ENCODE peak calls at places on chromosome 1, in four cellular contexts. Q is HCT116; G is PC-3; D is CD4-positive, alpha-beta memory T cell. S is an unnamed sample.
A peak's percentile ranks its signal among the peaks of the same experiment; 100 is the strongest.

GRCh38 chr1:4756184-4756504 is 101.7 kb downstream of the AJAP1 start:
- DNase-seq in Q (no peak), G (no peak), D (no peak), S (no peak)

GRCh38 chr1:101945884-101946283 is 50.8 kb downstream of the OLFM3 start:
- DNase-seq in Q (no peak), G (no peak), D (no peak), S (no peak)

GRCh38 chr1:222785553-222785952 is 29.3 kb upstream of the DISP1 start:
- DNase-seq in Q (no peak), G (no peak), D (no peak), S (no peak)

GRCh38 chr1:20216574-20216973 is 30.3 kb upstream of the PLA2G2C start:
- DNase-seq in Q (peak; percentile 18), G (peak; percentile 71), D (no peak), S (no peak)

GRCh38 chr1:5763971-5764370 is 228.3 kb downstream of the NPHP4 start:
- DNase-seq in Q (no peak), G (no peak), D (no peak), S (no peak)

GRCh38 chr1:41482906-41483895 is 1.3 kb downstream of the EDN2 start:
- DNase-seq in Q (no peak), G (peak; percentile 30), D (no peak), S (no peak)

GRCh38 chr1:19341201-19342076 is 29.3 kb downstream of the SLC66A1 start:
- DNase-seq in Q (peak; percentile 62), G (peak; percentile 83), D (peak; percentile 66), S (peak; percentile 47)

GRCh38 chr1:30915491-30916230 is 7.1 kb upstream of the SDC3 start:
- DNase-seq in Q (no peak), G (no peak), D (no peak), S (no peak)

GRCh38 chr1:109768700-109769325 is 5.1 kb upstream of the EPS8L3 start:
- DNase-seq in Q (no peak), G (no peak), D (no peak), S (no peak)

GRCh38 chr1:3162483-3162882 is 93.5 kb downstream of the PRDM16 start:
- DNase-seq in Q (no peak), G (no peak), D (no peak), S (no peak)

GRCh38 chr1:36372617-36373016 is 13.1 kb downstream of the STK40 start:
- DNase-seq in Q (no peak), G (no peak), D (no peak), S (no peak)

GRCh38 chr1:232036161-232036942 is 409.8 kb downstream of the DISC1 start:
- DNase-seq in Q (no peak), G (no peak), D (no peak), S (no peak)

GRCh38 chr1:211135342-211135950 is 1.5 kb upstream of the KCNH1 start:
- DNase-seq in Q (peak; percentile 45), G (peak; percentile 83), D (peak; percentile 17), S (no peak)

GRCh38 chr1:10781137-10781536 is 15.3 kb downstream of the CASZ1 start:
- DNase-seq in Q (no peak), G (no peak), D (no peak), S (no peak)

GRCh38 chr1:162159515-162159914 is 90.0 kb downstream of the NOS1AP start:
- DNase-seq in Q (no peak), G (peak; percentile 83), D (no peak), S (peak; percentile 12)

GRCh38 chr1:115717541-115717940 is 51.0 kb downstream of the CASQ2 start:
- DNase-seq in Q (peak; percentile 32), G (peak; percentile 53), D (no peak), S (no peak)

GRCh38 chr1:185069202-185069601 is 23.8 kb downstream of the RNF2 start:
- DNase-seq in Q (no peak), G (no peak), D (no peak), S (no peak)

GRCh38 chr1:201022178-201022823 is 1.2 kb downstream of the KIF21B start:
- DNase-seq in Q (no peak), G (no peak), D (no peak), S (no peak)

GRCh38 chr1:77557053-77557452 is 125.4 kb downstream of the ZZZ3 start:
- DNase-seq in Q (no peak), G (no peak), D (no peak), S (no peak)

GRCh38 chr1:58618303-58618702 is 41.3 kb upstream of the TACSTD2 start:
- DNase-seq in Q (no peak), G (peak; percentile 91), D (no peak), S (peak; percentile 89)

GRCh38 chr1:17870679-17871078 is 115.5 kb downstream of the ACTL8 start:
- DNase-seq in Q (no peak), G (no peak), D (no peak), S (no peak)

GRCh38 chr1:63327417-63328139 is 5.2 kb downstream of the FOXD3 start:
- DNase-seq in Q (peak; percentile 60), G (peak; percentile 79), D (no peak), S (no peak)

GRCh38 chr1:225449261-225449660 is 21.4 kb upstream of the LBR start:
- DNase-seq in Q (peak; percentile 64), G (peak; percentile 96), D (no peak), S (peak; percentile 97)

GRCh38 chr1:4023678-4024077 is 123.6 kb upstream of the C1orf174 start:
- DNase-seq in Q (no peak), G (no peak), D (no peak), S (no peak)

GRCh38 chr1:5572794-5573193 is 419.4 kb downstream of the NPHP4 start:
- DNase-seq in Q (no peak), G (no peak), D (no peak), S (no peak)

GRCh38 chr1:204102719-204103118 is 29.8 kb downstream of the SOX13 start:
- DNase-seq in Q (peak; percentile 31), G (peak; percentile 98), D (no peak), S (peak; percentile 96)

GRCh38 chr1:189434461-189434860 is 1043.2 kb downstream of the BRINP3 start:
- DNase-seq in Q (no peak), G (peak; percentile 66), D (no peak), S (no peak)

GRCh38 chr1:182446033-182446669 is 3.8 kb upstream of the RGSL1 start:
- DNase-seq in Q (peak; percentile 47), G (peak; percentile 57), D (peak; percentile 18), S (peak; percentile 48)

GRCh38 chr1:59124166-59124565 is 172.7 kb upstream of the FGGY start:
- DNase-seq in Q (no peak), G (no peak), D (no peak), S (no peak)

GRCh38 chr1:155173478-155174333 is at the start of gene TRIM46:
- DNase-seq in Q (no peak), G (peak; percentile 54), D (peak; percentile 55), S (peak; percentile 51)

GRCh38 chr1:27116697-27117096 is 38.2 kb downstream of the SLC9A1 start:
- DNase-seq in Q (no peak), G (peak; percentile 32), D (no peak), S (no peak)

GRCh38 chr1:5574641-5575040 is 417.6 kb downstream of the NPHP4 start:
- DNase-seq in Q (no peak), G (no peak), D (no peak), S (no peak)

GRCh38 chr1:74674278-74675048 is 871 bp upstream of the ERICH3 start:
- DNase-seq in Q (no peak), G (no peak), D (no peak), S (no peak)

GRCh38 chr1:1893291-1893985 is 2.6 kb upstream of the GNB1 start:
- DNase-seq in Q (no peak), G (no peak), D (no peak), S (no peak)

GRCh38 chr1:247287460-247287859 is 31.6 kb downstream of the VN1R5 start:
- DNase-seq in Q (no peak), G (peak; percentile 36), D (no peak), S (no peak)

GRCh38 chr1:165352442-165353293 is 3.8 kb downstream of the LMX1A start:
- DNase-seq in Q (no peak), G (no peak), D (no peak), S (no peak)

GRCh38 chr1:201185527-201186128 is 5.0 kb upstream of the IGFN1 start:
- DNase-seq in Q (no peak), G (peak; percentile 53), D (no peak), S (no peak)

GRCh38 chr1:70718086-70718630 is 307.1 kb downstream of the CTH start:
- DNase-seq in Q (no peak), G (no peak), D (no peak), S (no peak)

GRCh38 chr1:172699695-172700094 is 40.8 kb downstream of the FASLG start:
- DNase-seq in Q (no peak), G (no peak), D (no peak), S (no peak)
- H3K27ac ChIP-seq in Q (no peak overlapping the region), G (peak overlapping the region; percentile 55), D (peak overlapping the region; percentile 64), S (no peak overlapping the region)

DNA sequence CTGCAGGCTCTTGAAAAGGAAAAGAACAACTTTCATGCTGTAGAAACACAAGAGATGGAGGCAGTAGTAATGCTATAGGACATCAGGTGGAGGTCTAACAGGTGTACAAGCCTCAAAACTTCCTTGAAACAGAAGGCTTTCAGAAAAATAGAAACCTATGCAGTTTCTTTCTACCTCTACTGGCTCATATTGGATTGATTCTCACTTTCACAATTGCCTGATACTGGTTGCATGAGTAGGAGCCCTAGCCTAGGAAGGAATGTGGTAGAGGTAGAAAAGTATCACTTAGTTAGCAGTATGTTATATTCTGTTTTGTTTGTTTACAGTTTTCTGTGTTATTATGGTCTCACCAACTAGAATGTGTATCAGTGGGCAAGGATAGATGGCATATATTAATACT is 175.4 kb upstream of the GORAB start:
- DNase-seq in Q (no peak), G (no peak), D (no peak), S (no peak)
- H3K9me3 ChIP-seq in Q (peaks cover 5% of the 10 kb centered on the region), G (peaks cover 15% of the 10 kb centered on the region), D (no peaks in the 10 kb centered on the region), S (no peaks in the 10 kb centered on the region)

DNA sequence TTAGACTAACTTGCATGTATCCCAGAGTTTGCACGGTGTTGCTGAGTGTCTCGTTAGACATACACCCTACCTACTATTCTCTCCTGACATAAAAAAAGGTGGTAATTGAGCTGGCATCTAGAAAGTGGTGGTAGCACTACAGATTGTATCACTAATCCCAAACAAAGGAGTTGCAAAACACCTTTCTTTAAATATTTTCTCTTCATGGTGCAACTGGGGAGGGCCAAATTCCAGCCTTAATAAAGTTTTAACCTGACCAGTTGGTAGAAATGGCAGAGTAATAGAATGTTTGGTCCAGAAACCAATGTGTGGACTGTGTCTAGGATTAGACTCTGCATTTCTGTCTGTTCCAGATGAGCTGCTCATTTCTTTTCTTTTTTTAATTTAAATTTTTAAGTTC is 40.0 kb downstream of the NFIA start:
- DNase-seq in Q (no peak), G (no peak), D (no peak), S (no peak)
- H3K4me1 ChIP-seq in Q (no peaks in the 10 kb centered on the region), G (peaks cover 7% of the 10 kb centered on the region), D (no peaks in the 10 kb centered on the region), S (peaks cover 17% of the 10 kb centered on the region)

GRCh38 chr1:229094476-229095311 is 176.2 kb upstream of the RAB4A start:
- DNase-seq in Q (no peak), G (peak; percentile 16), D (no peak), S (no peak)
- H3K27ac ChIP-seq in Q (no peak overlapping the region), G (no peak overlapping the region), D (no peak overlapping the region), S (no peak overlapping the region)

DNA sequence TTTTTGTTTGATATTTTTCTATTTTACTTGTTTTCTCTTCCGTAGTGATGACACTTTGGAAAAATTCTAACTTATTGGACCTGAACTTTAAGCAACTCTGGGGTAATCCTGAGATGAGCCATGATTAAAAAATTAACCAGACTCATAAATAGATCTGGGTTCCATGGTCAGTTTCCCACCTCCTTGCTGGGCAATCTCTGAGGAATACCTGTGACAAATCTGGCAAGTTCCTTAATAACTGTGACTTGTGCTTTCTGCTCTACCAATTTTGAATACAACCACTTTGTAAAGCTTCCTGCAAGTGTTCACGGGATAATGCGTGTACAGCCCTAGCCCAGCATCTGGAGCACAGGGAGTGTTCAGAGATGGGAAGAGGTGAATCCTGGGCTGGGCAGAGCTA is 3.3 kb downstream of the OVGP1 start:
- DNase-seq in Q (no peak), G (no peak), D (no peak), S (no peak)
- H3K9me3 ChIP-seq in Q (no peaks in the 10 kb centered on the region), G (no peaks in the 10 kb centered on the region), D (no peaks in the 10 kb centered on the region), S (no peaks in the 10 kb centered on the region)

S was measured in PC-9.